ENCODE peak calls at places on chromosomes 6 and 20, in five cellular contexts. X is HL-60; P is activated CD8-positive, alpha-beta memory T cell treated with anti-CD3 and anti-CD28 coated beads for 1 hour; L is OCI-LY7; T is stimulated activated naive B cell treated with anti-CD40 and anti-IgM and Interleukin-4, amounts not matched to agents 10 μg/mL and 1 μg/mL and 100 μg/mL, for 72 hours. Y is an unnamed sample.

GRCh38 chr20:3248167-3248992 is 9.4 kb upstream of the SLC4A11 start:
- DNase-seq in L (no peak), X (no peak), P (no peak), T (no peak), Y (no peak)

GRCh38 chr6:21931641-21932335 is 338.2 kb downstream of the SOX4 start:
- DNase-seq in P (no peak), T (no peak), L (no peak), X (peak), Y (no peak)

GRCh38 chr6:159758031-159759001 is 3.5 kb upstream of the ACAT2 start:
- DNase-seq in X (no peak), T (no peak), L (no peak), P (no peak), Y (no peak)

GRCh38 chr6:155158044-155158843 is 105.6 kb upstream of the CLDN20 start:
- DNase-seq in X (no peak), L (peak), T (no peak), P (no peak), Y (no peak)

GRCh38 chr6:116461563-116462507 is 660 bp downstream of the CALHM6 start:
- DNase-seq in L (no peak), X (no peak), P (no peak), T (peak), Y (peak)

GRCh38 chr6:112683926-112684325 is 336.8 kb downstream of the RFPL4B start:
- DNase-seq in X (no peak), P (no peak), T (no peak), L (no peak), Y (no peak)

GRCh38 chr6:33673847-33674246 is 37.7 kb downstream of the UQCC2 start:
- DNase-seq in X (no peak), L (no peak), P (no peak), T (no peak), Y (no peak)

GRCh38 chr20:56566621-56567020 is 33.6 kb downstream of the FAM209B start:
- DNase-seq in T (no peak), X (no peak), L (no peak), P (no peak), Y (peak)

GRCh38 chr6:68653074-68653705 is 18.1 kb downstream of the ADGRB3 start:
- DNase-seq in T (no peak), P (no peak), X (no peak), L (no peak), Y (no peak)

GRCh38 chr20:54389872-54390271 is 85.5 kb upstream of the DOK5 start:
- DNase-seq in X (no peak), P (no peak), L (no peak), T (no peak), Y (no peak)

GRCh38 chr6:107653861-107654394 is 164.0 kb downstream of the SOBP start:
- DNase-seq in P (no peak), X (no peak), L (no peak), T (no peak), Y (no peak)

GRCh38 chr6:14085176-14085787 is 32.3 kb upstream of the CD83 start:
- DNase-seq in X (no peak), P (no peak), T (no peak), L (no peak), Y (no peak)

GRCh38 chr6:137874204-137875001 is 7.3 kb downstream of the TNFAIP3 start:
- DNase-seq in T (no peak), X (no peak), P (no peak), L (no peak), Y (no peak)

GRCh38 chr6:166440106-166440505 is 57.4 kb upstream of the MPC1 start:
- DNase-seq in P (no peak), L (no peak), T (no peak), X (no peak), Y (no peak)

GRCh38 chr6:136923116-136923953 is 1.2 kb downstream of the SLC35D3 start:
- DNase-seq in T (no peak), X (no peak), P (no peak), L (no peak), Y (no peak)

GRCh38 chr6:160079686-160080043 is 42.0 kb upstream of the SLC22A1 start:
- DNase-seq in L (no peak), T (no peak), X (no peak), P (no peak), Y (no peak)

GRCh38 chr20:58081842-58082241 is 146.6 kb downstream of the ANKRD60 start:
- DNase-seq in L (no peak), P (no peak), T (no peak), X (no peak), Y (no peak)

GRCh38 chr6:88985901-88986300 is 22.5 kb upstream of the RNGTT start:
- DNase-seq in P (no peak), T (no peak), X (no peak), L (no peak), Y (no peak)

GRCh38 chr6:19869464-19869863 is 32.3 kb downstream of the ID4 start:
- DNase-seq in T (no peak), X (no peak), L (peak), P (no peak), Y (no peak)

GRCh38 chr20:60677819-60678218 is 574.2 kb upstream of the CDH4 start:
- DNase-seq in L (no peak), X (no peak), P (no peak), T (no peak), Y (no peak)

GRCh38 chr20:20201124-20201523 is 148.8 kb downstream of the CFAP61 start:
- DNase-seq in X (no peak), P (no peak), L (no peak), T (no peak), Y (no peak)

GRCh38 chr6:37622639-37623038 is 75.0 kb downstream of the MDGA1 start:
- DNase-seq in P (no peak), T (peak), X (no peak), L (peak), Y (no peak)

GRCh38 chr20:38230957-38231785 is 29.4 kb downstream of the KIAA1755 start:
- DNase-seq in L (no peak), T (no peak), X (no peak), P (no peak), Y (no peak)

GRCh38 chr6:106728296-106728870 is 99.0 kb downstream of the QRSL1 start:
- DNase-seq in L (peak), P (no peak), T (no peak), X (no peak), Y (no peak)

GRCh38 chr6:36730424-36731380 is 33.1 kb downstream of the RAB44 start:
- DNase-seq in L (no peak), X (no peak), T (no peak), P (no peak), Y (no peak)

GRCh38 chr6:32133786-32134185 is 3.7 kb upstream of the FKBPL start:
- DNase-seq in P (no peak), T (no peak), X (no peak), L (no peak), Y (no peak)

GRCh38 chr20:23096986-23097520 is 10.9 kb upstream of the CD93 start:
- DNase-seq in T (no peak), L (no peak), P (no peak), X (no peak), Y (no peak)

GRCh38 chr20:53865905-53866786 is 204.2 kb downstream of the BCAS1 start:
- DNase-seq in P (no peak), T (no peak), L (peak), X (no peak), Y (no peak)

GRCh38 chr20:431012-431904 is 23.2 kb downstream of the RBCK1 start:
- DNase-seq in P (no peak), X (no peak), T (no peak), L (peak), Y (peak)

GRCh38 chr6:5091646-5092045 is 6.5 kb downstream of the PPP1R3G start:
- DNase-seq in X (no peak), T (no peak), L (no peak), P (no peak), Y (no peak)

GRCh38 chr6:112018619-112019416 is 35.1 kb upstream of the CCN6 start:
- DNase-seq in X (no peak), L (no peak), P (no peak), T (no peak), Y (no peak)

GRCh38 chr6:11628562-11628961 is 91.0 kb downstream of the TMEM170B start:
- DNase-seq in T (no peak), P (no peak), L (no peak), X (no peak), Y (no peak)

GRCh38 chr20:6828794-6829423 is 61.4 kb downstream of the BMP2 start:
- DNase-seq in L (peak), T (peak), X (peak), P (no peak), Y (peak)

GRCh38 chr6:3159805-3160781 is 2.7 kb upstream of the TUBB2A start:
- DNase-seq in X (no peak), L (peak), P (peak), T (no peak), Y (no peak)

GRCh38 chr6:129954749-129955431 is 63.5 kb upstream of the L3MBTL3 start:
- DNase-seq in P (no peak), T (no peak), L (no peak), X (no peak), Y (no peak)

GRCh38 chr20:58209652-58210397 is 18.6 kb downstream of the ANKRD60 start:
- DNase-seq in X (peak), L (peak), P (peak), T (peak), Y (peak)

GRCh38 chr6:36464233-36464632 is 21.4 kb downstream of the KCTD20 start:
- DNase-seq in P (no peak), L (no peak), X (no peak), T (no peak), Y (no peak)